ENCODE peak calls at places on chromosomes 12 and 14, in six cellular contexts. One of them, this sample, is unnamed.

GRCh38 chr12:119949145-119949544 is 39.9 kb upstream of the BICDL1 start:
- DNase-seq in adipocyte: no peak
- DNase-seq in PC-3: no peak
- DNase-seq in HepG2: no peak
- DNase-seq in K562: no peak
- DNase-seq in neuronal stem cell: no peak
- DNase-seq in this sample: no peak

GRCh38 chr12:129949652-129950051 is 45.8 kb upstream of the TMEM132D start:
- DNase-seq in adipocyte: no peak
- DNase-seq in K562: no peak
- DNase-seq in HepG2: no peak
- DNase-seq in neuronal stem cell: no peak
- DNase-seq in PC-3: no peak
- DNase-seq in this sample: no peak

GRCh38 chr12:109449845-109450532 is 27.1 kb downstream of the KCTD10 start:
- DNase-seq in neuronal stem cell: no peak
- DNase-seq in adipocyte: no peak
- DNase-seq in HepG2: no peak
- DNase-seq in PC-3: no peak
- DNase-seq in K562: peak; percentile 49
- DNase-seq in this sample: no peak

GRCh38 chr12:48973992-48974673 is 2.6 kb upstream of the WNT10B start:
- DNase-seq in neuronal stem cell: no peak
- DNase-seq in PC-3: no peak
- DNase-seq in adipocyte: no peak
- DNase-seq in K562: peak; percentile 72
- DNase-seq in HepG2: no peak
- DNase-seq in this sample: peak; percentile 79

GRCh38 chr12:113456761-113457160 is 14.9 kb downstream of the LHX5 start:
- DNase-seq in PC-3: no peak
- DNase-seq in adipocyte: no peak
- DNase-seq in neuronal stem cell: no peak
- DNase-seq in K562: no peak
- DNase-seq in HepG2: no peak
- DNase-seq in this sample: no peak

GRCh38 chr12:49720214-49720613 is 13.0 kb upstream of the FMNL3 start:
- DNase-seq in PC-3: peak; percentile 27
- DNase-seq in HepG2: peak; percentile 52
- DNase-seq in neuronal stem cell: no peak
- DNase-seq in adipocyte: peak; percentile 38
- DNase-seq in K562: no peak
- DNase-seq in this sample: no peak

GRCh38 chr12:108831309-108831991 is 25.9 kb downstream of the SSH1 start:
- DNase-seq in HepG2: no peak
- DNase-seq in adipocyte: no peak
- DNase-seq in neuronal stem cell: no peak
- DNase-seq in K562: no peak
- DNase-seq in PC-3: no peak
- DNase-seq in this sample: no peak

GRCh38 chr14:69763761-69764510 is 3.0 kb upstream of the SRSF5 start:
- DNase-seq in neuronal stem cell: no peak
- DNase-seq in HepG2: no peak
- DNase-seq in adipocyte: no peak
- DNase-seq in K562: no peak
- DNase-seq in PC-3: no peak
- DNase-seq in this sample: no peak

GRCh38 chr12:77609016-77609415 is 221.7 kb upstream of the NAV3 start:
- DNase-seq in adipocyte: peak; percentile 54
- DNase-seq in HepG2: no peak
- DNase-seq in K562: no peak
- DNase-seq in PC-3: no peak
- DNase-seq in neuronal stem cell: no peak
- DNase-seq in this sample: no peak

GRCh38 chr12:27257104-27257848 is 13.2 kb downstream of the STK38L start:
- DNase-seq in neuronal stem cell: no peak
- DNase-seq in PC-3: no peak
- DNase-seq in adipocyte: no peak
- DNase-seq in K562: no peak
- DNase-seq in HepG2: no peak
- DNase-seq in this sample: no peak

GRCh38 chr12:95368931-95369330 is 105.0 kb upstream of the METAP2 start:
- DNase-seq in PC-3: no peak
- DNase-seq in neuronal stem cell: no peak
- DNase-seq in HepG2: no peak
- DNase-seq in K562: no peak
- DNase-seq in adipocyte: no peak
- DNase-seq in this sample: no peak

GRCh38 chr14:100661340-100661712 is 65.4 kb upstream of the DLK1 start:
- DNase-seq in PC-3: no peak
- DNase-seq in neuronal stem cell: no peak
- DNase-seq in K562: no peak
- DNase-seq in adipocyte: no peak
- DNase-seq in HepG2: no peak
- DNase-seq in this sample: no peak

GRCh38 chr12:131511391-131511802 is 199.5 kb upstream of the SFSWAP start:
- DNase-seq in neuronal stem cell: no peak
- DNase-seq in adipocyte: no peak
- DNase-seq in K562: no peak
- DNase-seq in PC-3: peak; percentile 52
- DNase-seq in HepG2: no peak
- DNase-seq in this sample: no peak
- H3K9ac ChIP-seq in neuronal stem cell: peak overlapping the region; percentile 31
- H3K9ac ChIP-seq in adipocyte: no peak overlapping the region
- H3K9ac ChIP-seq in K562: peak overlapping the region; percentile 50
- H3K9ac ChIP-seq in PC-3: no peak overlapping the region
- H3K9ac ChIP-seq in HepG2: no peak overlapping the region
- H3K9ac ChIP-seq in this sample: no peak overlapping the region

GRCh38 chr14:103057028-103057371 is 349 bp downstream of the CDC42BPB start:
- DNase-seq in K562: no peak
- DNase-seq in HepG2: no peak
- DNase-seq in neuronal stem cell: no peak
- DNase-seq in adipocyte: no peak
- DNase-seq in PC-3: no peak
- DNase-seq in this sample: no peak
- H3K9ac ChIP-seq in K562: peak overlapping the region; percentile 97
- H3K9ac ChIP-seq in HepG2: peak overlapping the region; percentile 73
- H3K9ac ChIP-seq in neuronal stem cell: peak overlapping the region; percentile 99
- H3K9ac ChIP-seq in adipocyte: peak overlapping the region; percentile 99
- H3K9ac ChIP-seq in PC-3: peak overlapping the region; percentile 85
- H3K9ac ChIP-seq in this sample: peak overlapping the region; percentile 69

GRCh38 chr12:2960432-2960956 is 1.3 kb downstream of the TEAD4 start:
- DNase-seq in neuronal stem cell: peak; percentile 20
- DNase-seq in HepG2: peak; percentile 34
- DNase-seq in K562: no peak
- DNase-seq in PC-3: peak; percentile 41
- DNase-seq in adipocyte: peak; percentile 47
- DNase-seq in this sample: peak; percentile 35

GRCh38 chr12:2957816-2958431 is 1.3 kb upstream of the TEAD4 start:
- DNase-seq in K562: no peak
- DNase-seq in PC-3: no peak
- DNase-seq in adipocyte: peak; percentile 19
- DNase-seq in HepG2: no peak
- DNase-seq in neuronal stem cell: no peak
- DNase-seq in this sample: no peak

GRCh38 chr12:2959508-2960431 is 573 bp downstream of the TEAD4 start:
- DNase-seq in HepG2: peak; percentile 21
- DNase-seq in adipocyte: peak; percentile 85
- DNase-seq in PC-3: peak; percentile 45
- DNase-seq in neuronal stem cell: peak; percentile 48
- DNase-seq in K562: peak; percentile 61
- DNase-seq in this sample: peak; percentile 77

GRCh38 chr12:2958432-2959193 is 584 bp upstream of the TEAD4 start:
- DNase-seq in neuronal stem cell: peak; percentile 41
- DNase-seq in adipocyte: peak; percentile 86
- DNase-seq in HepG2: peak; percentile 69
- DNase-seq in K562: peak; percentile 90
- DNase-seq in PC-3: peak; percentile 80
- DNase-seq in this sample: peak; percentile 46

DNA sequence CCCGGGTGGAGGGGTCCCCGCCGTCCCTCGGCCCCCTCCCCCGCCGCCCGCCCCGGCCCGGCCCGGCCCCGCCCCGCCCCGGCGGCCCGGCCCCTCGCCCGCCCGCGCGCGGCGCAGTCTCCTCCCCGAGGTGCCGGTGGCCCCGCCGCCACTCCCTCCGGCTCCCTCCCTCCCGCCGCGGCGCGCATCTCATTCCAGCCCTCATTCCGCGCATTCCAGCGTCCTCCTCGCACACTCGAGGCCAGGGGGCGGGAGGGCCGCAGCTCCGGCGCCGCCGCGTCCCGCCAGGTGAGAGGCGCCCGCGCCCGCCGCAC is at the start of gene TEAD4:
- DNase-seq in PC-3: peak; percentile 76
- DNase-seq in adipocyte: peak; percentile 89
- DNase-seq in neuronal stem cell: peak; percentile 87
- DNase-seq in HepG2: peak; percentile 82
- DNase-seq in K562: peak; percentile 82
- DNase-seq in this sample: peak; percentile 96
- H3K9ac ChIP-seq in PC-3: peak within 1 kb of the TSS; percentile 82
- H3K9ac ChIP-seq in adipocyte: peak within 1 kb of the TSS; percentile 89
- H3K9ac ChIP-seq in neuronal stem cell: peak within 1 kb of the TSS; percentile 91
- H3K9ac ChIP-seq in HepG2: peak within 1 kb of the TSS; percentile 80
- H3K9ac ChIP-seq in K562: peak within 1 kb of the TSS; percentile 91
- H3K9ac ChIP-seq in this sample: peak within 1 kb of the TSS; percentile 34

GRCh38 chr12:53972722-53973092 is 219 bp upstream of the HOXC11 start:
- DNase-seq in adipocyte: no peak
- DNase-seq in HepG2: no peak
- DNase-seq in PC-3: no peak
- DNase-seq in neuronal stem cell: no peak
- DNase-seq in K562: no peak
- DNase-seq in this sample: no peak

GRCh38 chr12:53974084-53975018 is at the start of gene HOTAIR:
- DNase-seq in HepG2: no peak
- DNase-seq in adipocyte: no peak
- DNase-seq in K562: no peak
- DNase-seq in PC-3: peak; percentile 53
- DNase-seq in neuronal stem cell: no peak
- DNase-seq in this sample: no peak

GRCh38 chr12:53971686-53972085 is 1.2 kb upstream of the HOXC11 start:
- DNase-seq in HepG2: no peak
- DNase-seq in adipocyte: no peak
- DNase-seq in PC-3: no peak
- DNase-seq in K562: no peak
- DNase-seq in neuronal stem cell: no peak
- DNase-seq in this sample: no peak

GRCh38 chr12:53972152-53972702 is 699 bp upstream of the HOXC11 start:
- DNase-seq in adipocyte: no peak
- DNase-seq in neuronal stem cell: no peak
- DNase-seq in HepG2: no peak
- DNase-seq in PC-3: peak; percentile 80
- DNase-seq in K562: no peak
- DNase-seq in this sample: no peak

GRCh38 chr12:53973093-53974042 is at the start of gene HOXC11:
- DNase-seq in K562: no peak
- DNase-seq in neuronal stem cell: no peak
- DNase-seq in adipocyte: no peak
- DNase-seq in PC-3: peak; percentile 12
- DNase-seq in HepG2: no peak
- DNase-seq in this sample: no peak
- H3K9ac ChIP-seq in K562: no peak within 1 kb of the TSS
- H3K9ac ChIP-seq in neuronal stem cell: no peak within 1 kb of the TSS
- H3K9ac ChIP-seq in adipocyte: peak within 1 kb of the TSS; percentile 90
- H3K9ac ChIP-seq in PC-3: peak within 1 kb of the TSS; percentile 77
- H3K9ac ChIP-seq in HepG2: no peak within 1 kb of the TSS
- H3K9ac ChIP-seq in this sample: no peak within 1 kb of the TSS

GRCh38 chr14:38256358-38256840 is 506 bp upstream of the CLEC14A start:
- DNase-seq in PC-3: no peak
- DNase-seq in neuronal stem cell: no peak
- DNase-seq in K562: no peak
- DNase-seq in HepG2: no peak
- DNase-seq in adipocyte: no peak
- DNase-seq in this sample: peak; percentile 31
- H3K9ac ChIP-seq in PC-3: no peak overlapping the region
- H3K9ac ChIP-seq in neuronal stem cell: no peak overlapping the region
- H3K9ac ChIP-seq in K562: no peak overlapping the region
- H3K9ac ChIP-seq in HepG2: no peak overlapping the region
- H3K9ac ChIP-seq in adipocyte: peak overlapping the region; percentile 33
- H3K9ac ChIP-seq in this sample: no peak overlapping the region

DNA sequence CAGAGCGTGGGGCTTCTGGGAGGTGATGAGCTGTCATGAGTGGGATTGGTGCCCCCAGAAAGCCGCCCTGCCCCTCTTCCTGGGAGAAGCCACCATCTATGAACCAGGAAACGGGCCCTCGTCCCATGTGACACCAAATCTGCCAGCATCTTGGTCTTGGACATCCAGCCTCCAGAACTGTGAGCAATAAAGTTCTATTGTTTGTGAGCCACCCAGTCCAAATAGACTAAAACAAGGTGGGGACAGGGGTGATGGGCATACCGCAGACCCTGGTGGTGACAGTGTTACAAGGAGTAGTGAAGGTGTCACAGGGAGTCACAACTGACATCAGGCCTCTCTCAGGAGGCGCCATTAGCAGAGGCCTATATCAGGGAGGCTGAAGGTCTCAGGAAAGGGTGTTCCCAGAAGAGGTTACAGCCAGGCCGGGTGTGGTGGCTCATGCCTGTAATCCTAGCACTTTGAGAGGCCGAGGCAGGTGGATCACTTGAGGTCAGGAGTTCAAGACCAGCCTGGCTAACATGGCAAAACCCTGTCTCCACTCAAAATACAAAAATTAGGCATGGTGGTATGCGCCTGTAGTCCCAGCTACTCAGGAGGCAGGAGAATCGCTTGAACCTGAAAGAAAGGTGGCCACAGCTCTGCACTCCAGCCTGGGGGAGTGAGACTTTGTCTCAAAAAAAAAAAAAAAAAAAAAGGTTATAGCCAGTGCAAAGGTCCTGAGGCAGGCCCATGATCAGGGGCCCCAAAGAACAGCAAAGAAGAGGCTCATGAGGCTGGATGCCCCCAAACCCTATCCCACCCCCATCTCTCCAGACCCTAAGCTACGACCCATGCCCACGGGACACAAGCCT is 53.0 kb downstream of the NCOR2 start:
- DNase-seq in K562: no peak
- DNase-seq in adipocyte: no peak
- DNase-seq in PC-3: no peak
- DNase-seq in HepG2: no peak
- DNase-seq in neuronal stem cell: no peak
- DNase-seq in this sample: no peak
- H3K9ac ChIP-seq in K562: peak overlapping the region; percentile 33
- H3K9ac ChIP-seq in adipocyte: no peak overlapping the region
- H3K9ac ChIP-seq in PC-3: no peak overlapping the region
- H3K9ac ChIP-seq in HepG2: no peak overlapping the region
- H3K9ac ChIP-seq in neuronal stem cell: no peak overlapping the region
- H3K9ac ChIP-seq in this sample: no peak overlapping the region

GRCh38 chr14:105398726-105399440 is 545 bp downstream of the TEX22 start:
- DNase-seq in adipocyte: no peak
- DNase-seq in HepG2: peak; percentile 50
- DNase-seq in neuronal stem cell: no peak
- DNase-seq in K562: peak; percentile 67
- DNase-seq in PC-3: peak; percentile 43
- DNase-seq in this sample: no peak
- H3K9ac ChIP-seq in adipocyte: peak overlapping the region; percentile 93
- H3K9ac ChIP-seq in HepG2: peak overlapping the region; percentile 98
- H3K9ac ChIP-seq in neuronal stem cell: peak overlapping the region; percentile 81
- H3K9ac ChIP-seq in K562: peak overlapping the region; percentile 95
- H3K9ac ChIP-seq in PC-3: peak overlapping the region; percentile 95
- H3K9ac ChIP-seq in this sample: no peak overlapping the region

GRCh38 chr14:68755016-68755353 is 37.9 kb downstream of the ZFP36L1 start:
- DNase-seq in PC-3: no peak
- DNase-seq in HepG2: no peak
- DNase-seq in adipocyte: no peak
- DNase-seq in K562: no peak
- DNase-seq in neuronal stem cell: no peak
- DNase-seq in this sample: no peak
- H3K9ac ChIP-seq in PC-3: no peak overlapping the region
- H3K9ac ChIP-seq in HepG2: no peak overlapping the region
- H3K9ac ChIP-seq in adipocyte: no peak overlapping the region
- H3K9ac ChIP-seq in K562: no peak overlapping the region
- H3K9ac ChIP-seq in neuronal stem cell: no peak overlapping the region
- H3K9ac ChIP-seq in this sample: no peak overlapping the region

This sample was measured in neural progenitor cell.